ENCODE peak calls at places on chromosome 16, in nine cellular contexts. One of them, this sample, is unnamed. For H3K9me3, the result is how much of the 10 kb centered on the place peaks cover.

GRCh38 chr16:72324578-72324977 is 152.6 kb upstream of the PMFBP1 start:
- DNase-seq in OCI-LY7: no peak
- DNase-seq in transverse colon: no peak
- DNase-seq in thoracic aorta: no peak
- DNase-seq in neural progenitor cell: no peak
- DNase-seq in right lobe of liver: no peak
- DNase-seq in ascending aorta: no peak
- DNase-seq in psoas muscle: no peak
- DNase-seq in heart left ventricle: no peak
- DNase-seq in this sample: no peak

GRCh38 chr16:22162658-22163009 is 328 bp downstream of the SDR42E2 start:
- DNase-seq in OCI-LY7: no peak
- DNase-seq in transverse colon: no peak
- DNase-seq in thoracic aorta: no peak
- DNase-seq in neural progenitor cell: no peak
- DNase-seq in right lobe of liver: no peak
- DNase-seq in ascending aorta: no peak
- DNase-seq in psoas muscle: no peak
- DNase-seq in heart left ventricle: no peak
- DNase-seq in this sample: no peak

GRCh38 chr16:25988089-25988488 is 296.3 kb downstream of the HS3ST4 start:
- DNase-seq in OCI-LY7: no peak
- DNase-seq in transverse colon: no peak
- DNase-seq in thoracic aorta: no peak
- DNase-seq in neural progenitor cell: no peak
- DNase-seq in right lobe of liver: no peak
- DNase-seq in ascending aorta: no peak
- DNase-seq in psoas muscle: no peak
- DNase-seq in heart left ventricle: no peak
- DNase-seq in this sample: no peak

GRCh38 chr16:79601092-79601977 is 798 bp upstream of the MAF start:
- DNase-seq in OCI-LY7: no peak
- DNase-seq in transverse colon: peak
- DNase-seq in thoracic aorta: no peak
- DNase-seq in neural progenitor cell: peak
- DNase-seq in right lobe of liver: peak
- DNase-seq in ascending aorta: no peak
- DNase-seq in psoas muscle: peak
- DNase-seq in heart left ventricle: peak
- DNase-seq in this sample: peak

GRCh38 chr16:88376053-88376834 is 6.5 kb upstream of the ZNF469 start:
- DNase-seq in OCI-LY7: no peak
- DNase-seq in transverse colon: no peak
- DNase-seq in thoracic aorta: no peak
- DNase-seq in neural progenitor cell: no peak
- DNase-seq in right lobe of liver: peak
- DNase-seq in ascending aorta: no peak
- DNase-seq in psoas muscle: peak
- DNase-seq in heart left ventricle: peak
- DNase-seq in this sample: peak

GRCh38 chr16:24957887-24958286 is 57.3 kb downstream of the ARHGAP17 start:
- DNase-seq in OCI-LY7: no peak
- DNase-seq in transverse colon: peak
- DNase-seq in thoracic aorta: no peak
- DNase-seq in neural progenitor cell: no peak
- DNase-seq in right lobe of liver: no peak
- DNase-seq in ascending aorta: no peak
- DNase-seq in psoas muscle: no peak
- DNase-seq in heart left ventricle: no peak
- DNase-seq in this sample: no peak

GRCh38 chr16:51523400-51523799 is 372.3 kb upstream of the SALL1 start:
- DNase-seq in OCI-LY7: no peak
- DNase-seq in transverse colon: no peak
- DNase-seq in thoracic aorta: no peak
- DNase-seq in neural progenitor cell: peak
- DNase-seq in right lobe of liver: no peak
- DNase-seq in ascending aorta: no peak
- DNase-seq in psoas muscle: no peak
- DNase-seq in heart left ventricle: no peak
- DNase-seq in this sample: no peak

GRCh38 chr16:48535831-48536599 is 74.0 kb downstream of the N4BP1 start:
- DNase-seq in OCI-LY7: no peak
- DNase-seq in transverse colon: peak
- DNase-seq in thoracic aorta: no peak
- DNase-seq in neural progenitor cell: peak
- DNase-seq in right lobe of liver: no peak
- DNase-seq in ascending aorta: no peak
- DNase-seq in psoas muscle: peak
- DNase-seq in heart left ventricle: peak
- DNase-seq in this sample: peak

GRCh38 chr16:73280366-73280765 is 232.4 kb upstream of the ZFHX3 start:
- DNase-seq in OCI-LY7: no peak
- DNase-seq in transverse colon: no peak
- DNase-seq in thoracic aorta: no peak
- DNase-seq in neural progenitor cell: no peak
- DNase-seq in right lobe of liver: no peak
- DNase-seq in ascending aorta: no peak
- DNase-seq in psoas muscle: no peak
- DNase-seq in heart left ventricle: no peak
- DNase-seq in this sample: no peak

GRCh38 chr16:23858496-23859062 is 22.8 kb downstream of the PRKCB start:
- DNase-seq in OCI-LY7: no peak
- DNase-seq in transverse colon: no peak
- DNase-seq in thoracic aorta: no peak
- DNase-seq in neural progenitor cell: no peak
- DNase-seq in right lobe of liver: no peak
- DNase-seq in ascending aorta: no peak
- DNase-seq in psoas muscle: no peak
- DNase-seq in heart left ventricle: no peak
- DNase-seq in this sample: no peak

GRCh38 chr16:78134944-78135619 is 35.6 kb downstream of the WWOX start:
- DNase-seq in OCI-LY7: no peak
- DNase-seq in transverse colon: no peak
- DNase-seq in thoracic aorta: no peak
- DNase-seq in neural progenitor cell: no peak
- DNase-seq in right lobe of liver: no peak
- DNase-seq in ascending aorta: no peak
- DNase-seq in psoas muscle: no peak
- DNase-seq in heart left ventricle: no peak
- DNase-seq in this sample: no peak

DNA sequence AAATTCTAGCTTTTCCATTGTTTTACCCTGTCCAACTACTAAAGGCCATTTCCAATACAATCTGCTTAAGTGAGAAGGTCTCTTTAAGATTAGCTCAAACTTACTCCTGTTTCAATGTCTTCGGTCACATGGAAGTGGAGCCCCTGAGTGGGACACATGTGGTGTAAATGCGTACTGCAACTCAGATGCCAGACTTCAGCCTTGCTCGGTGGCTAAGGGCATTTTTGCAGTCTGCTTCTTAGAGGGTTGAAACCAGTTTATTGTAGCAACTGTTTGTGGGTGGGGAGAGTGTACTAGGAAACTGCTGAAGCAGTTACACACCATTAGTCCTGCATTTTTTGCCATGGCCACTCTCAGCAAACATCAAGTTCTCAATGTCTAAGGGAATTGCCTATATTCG is 140.6 kb downstream of the PARN start:
- DNase-seq in OCI-LY7: peak
- DNase-seq in transverse colon: no peak
- DNase-seq in thoracic aorta: no peak
- DNase-seq in neural progenitor cell: peak
- DNase-seq in right lobe of liver: no peak
- DNase-seq in ascending aorta: no peak
- DNase-seq in psoas muscle: no peak
- DNase-seq in heart left ventricle: no peak
- DNase-seq in this sample: no peak
- TF ChIP-seq CTCF in OCI-LY7: peak
- TF ChIP-seq CTCF in transverse colon: no peak
- TF ChIP-seq CTCF in thoracic aorta: peak
- TF ChIP-seq CTCF in neural progenitor cell: peak
- TF ChIP-seq CTCF in right lobe of liver: no peak
- TF ChIP-seq CTCF in ascending aorta: no peak
- TF ChIP-seq CTCF in psoas muscle: peak
- TF ChIP-seq CTCF in heart left ventricle: peak
- TF ChIP-seq CTCF in this sample: no peak

GRCh38 chr16:55571191-55571897 is 4.9 kb downstream of the CAPNS2 start:
- DNase-seq in OCI-LY7: no peak
- DNase-seq in transverse colon: no peak
- DNase-seq in thoracic aorta: no peak
- DNase-seq in neural progenitor cell: no peak
- DNase-seq in right lobe of liver: no peak
- DNase-seq in ascending aorta: no peak
- DNase-seq in psoas muscle: no peak
- DNase-seq in heart left ventricle: no peak
- DNase-seq in this sample: no peak
- H3K9me3 ChIP-seq in OCI-LY7: under half
- H3K9me3 ChIP-seq in transverse colon: under half
- H3K9me3 ChIP-seq in thoracic aorta: under half
- H3K9me3 ChIP-seq in neural progenitor cell: under half
- H3K9me3 ChIP-seq in right lobe of liver: under half
- H3K9me3 ChIP-seq in ascending aorta: under half
- H3K9me3 ChIP-seq in psoas muscle: under half
- H3K9me3 ChIP-seq in heart left ventricle: under half
- H3K9me3 ChIP-seq in this sample: under half

GRCh38 chr16:10942352-10943297 is at the start of gene DEXI:
- DNase-seq in OCI-LY7: peak
- DNase-seq in transverse colon: peak
- DNase-seq in thoracic aorta: peak
- DNase-seq in neural progenitor cell: peak
- DNase-seq in right lobe of liver: peak
- DNase-seq in ascending aorta: peak
- DNase-seq in psoas muscle: peak
- DNase-seq in heart left ventricle: peak
- DNase-seq in this sample: peak
- TF ChIP-seq CTCF in OCI-LY7: no peak
- TF ChIP-seq CTCF in transverse colon: peak
- TF ChIP-seq CTCF in thoracic aorta: peak
- TF ChIP-seq CTCF in neural progenitor cell: peak
- TF ChIP-seq CTCF in right lobe of liver: peak
- TF ChIP-seq CTCF in ascending aorta: peak
- TF ChIP-seq CTCF in psoas muscle: peak
- TF ChIP-seq CTCF in heart left ventricle: peak
- TF ChIP-seq CTCF in this sample: peak

DNA sequence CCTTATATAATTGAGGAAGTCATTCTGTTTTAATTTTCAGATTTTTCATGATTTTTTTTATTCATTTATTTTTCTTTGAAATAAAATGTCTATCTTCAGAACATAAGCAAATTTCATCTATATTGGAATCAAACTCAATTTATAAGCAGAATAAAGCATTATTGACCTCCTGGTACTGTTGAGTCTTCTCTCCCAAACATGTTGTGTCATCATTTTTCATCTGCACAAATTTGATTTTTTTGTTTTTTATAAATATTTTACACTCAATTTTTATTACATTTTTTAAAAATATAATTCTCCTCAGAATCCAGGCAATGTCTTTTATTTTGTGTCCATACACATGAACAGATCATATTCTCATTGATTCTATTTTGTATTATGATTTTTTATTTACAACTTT is 2363.9 kb downstream of the TP53TG3F start:
- DNase-seq in OCI-LY7: no peak
- DNase-seq in transverse colon: no peak
- DNase-seq in thoracic aorta: no peak
- DNase-seq in neural progenitor cell: no peak
- DNase-seq in right lobe of liver: no peak
- DNase-seq in ascending aorta: no peak
- DNase-seq in psoas muscle: no peak
- DNase-seq in heart left ventricle: no peak
- DNase-seq in this sample: no peak
- H3K9me3 ChIP-seq in OCI-LY7: under half
- H3K9me3 ChIP-seq in transverse colon: under half
- H3K9me3 ChIP-seq in thoracic aorta: under half
- H3K9me3 ChIP-seq in neural progenitor cell: under half
- H3K9me3 ChIP-seq in right lobe of liver: under half
- H3K9me3 ChIP-seq in ascending aorta: under half
- H3K9me3 ChIP-seq in psoas muscle: under half
- H3K9me3 ChIP-seq in heart left ventricle: under half
- H3K9me3 ChIP-seq in this sample: under half

DNA sequence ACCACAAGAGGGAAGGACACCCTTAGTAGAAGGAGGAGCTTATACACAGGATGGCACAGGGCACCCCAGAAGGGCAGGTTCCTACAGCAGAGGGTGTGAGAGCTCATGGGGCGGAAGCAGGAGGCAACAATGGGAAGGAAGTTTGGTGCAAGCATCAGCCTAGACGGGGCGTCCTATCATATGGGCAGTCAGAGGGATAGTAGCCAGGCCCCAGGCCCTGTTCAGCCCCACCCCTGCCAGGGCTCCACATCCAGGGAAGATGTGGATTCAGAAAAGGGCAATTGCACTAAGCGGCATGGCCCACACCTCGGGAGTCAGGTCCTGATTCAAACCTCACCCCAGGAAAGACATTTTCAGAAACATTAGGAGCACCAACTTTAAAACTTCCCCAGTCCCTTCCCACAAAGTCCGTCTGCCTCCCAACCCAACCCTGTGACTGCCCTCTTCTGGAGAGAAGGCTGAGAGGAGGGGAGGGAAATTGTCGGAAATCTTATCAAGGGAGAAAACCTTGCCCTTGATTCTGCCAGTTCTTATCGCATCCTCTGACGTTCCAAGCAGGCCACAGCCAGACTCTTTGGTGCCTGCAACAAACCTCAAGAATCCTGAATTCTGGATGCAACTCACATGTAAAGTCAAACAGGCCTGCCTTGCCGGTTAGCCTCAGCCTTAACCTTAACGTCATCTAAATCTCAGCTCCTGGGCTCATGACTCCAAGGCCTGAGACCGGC is 198.8 kb upstream of the CDH5 start:
- DNase-seq in OCI-LY7: no peak
- DNase-seq in transverse colon: no peak
- DNase-seq in thoracic aorta: no peak
- DNase-seq in neural progenitor cell: peak
- DNase-seq in right lobe of liver: no peak
- DNase-seq in ascending aorta: no peak
- DNase-seq in psoas muscle: no peak
- DNase-seq in heart left ventricle: no peak
- DNase-seq in this sample: no peak
- TF ChIP-seq CTCF in OCI-LY7: no peak
- TF ChIP-seq CTCF in transverse colon: no peak
- TF ChIP-seq CTCF in thoracic aorta: no peak
- TF ChIP-seq CTCF in neural progenitor cell: peak
- TF ChIP-seq CTCF in right lobe of liver: no peak
- TF ChIP-seq CTCF in ascending aorta: no peak
- TF ChIP-seq CTCF in psoas muscle: no peak
- TF ChIP-seq CTCF in heart left ventricle: no peak
- TF ChIP-seq CTCF in this sample: no peak

DNA sequence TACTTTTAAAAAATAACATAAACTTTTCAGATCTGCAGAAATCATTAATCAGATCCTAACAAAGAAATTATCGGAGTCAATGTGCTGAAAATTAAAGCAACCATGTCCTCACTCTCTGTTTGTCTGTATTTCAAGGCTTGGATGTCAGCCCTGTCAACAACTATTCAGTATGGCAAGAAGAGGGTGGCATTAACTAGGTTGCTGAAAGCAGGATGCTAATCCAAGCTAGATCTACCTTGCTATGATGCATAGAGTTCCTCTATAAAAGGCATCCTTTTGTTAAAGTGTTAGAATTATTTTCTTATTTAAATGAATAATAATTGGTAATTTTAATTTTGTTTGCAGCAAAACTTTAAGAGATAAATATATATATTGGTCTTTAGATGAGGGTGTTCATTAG is 800.8 kb downstream of the CDH11 start:
- DNase-seq in OCI-LY7: peak
- DNase-seq in transverse colon: no peak
- DNase-seq in thoracic aorta: no peak
- DNase-seq in neural progenitor cell: no peak
- DNase-seq in right lobe of liver: no peak
- DNase-seq in ascending aorta: no peak
- DNase-seq in psoas muscle: no peak
- DNase-seq in heart left ventricle: no peak
- DNase-seq in this sample: no peak
- H3K9me3 ChIP-seq in OCI-LY7: under half
- H3K9me3 ChIP-seq in transverse colon: under half
- H3K9me3 ChIP-seq in thoracic aorta: under half
- H3K9me3 ChIP-seq in neural progenitor cell: under half
- H3K9me3 ChIP-seq in right lobe of liver: under half
- H3K9me3 ChIP-seq in ascending aorta: under half
- H3K9me3 ChIP-seq in psoas muscle: under half
- H3K9me3 ChIP-seq in heart left ventricle: under half
- H3K9me3 ChIP-seq in this sample: under half

This sample was measured in lower lobe of right lung.